ENCODE peak calls at places on chromosomes 7 and 10, in five cellular contexts. One of them, this sample, is unnamed.

GRCh38 chr7:120827719-120828118 is 30.2 kb downstream of the TSPAN12 start:
- ATAC-seq in HepG2: no peak
- ATAC-seq in right lobe of liver: peak; percentile 82
- ATAC-seq in upper lobe of left lung: no peak
- ATAC-seq in body of pancreas: no peak
- ATAC-seq in this sample: no peak

GRCh38 chr7:100166317-100166940 is 2.0 kb downstream of the GAL3ST4 start:
- ATAC-seq in HepG2: no peak
- ATAC-seq in right lobe of liver: no peak
- ATAC-seq in upper lobe of left lung: no peak
- ATAC-seq in body of pancreas: no peak
- ATAC-seq in this sample: no peak

GRCh38 chr7:101370836-101371235 is 8.2 kb downstream of the COL26A1 start:
- ATAC-seq in HepG2: no peak
- ATAC-seq in right lobe of liver: no peak
- ATAC-seq in upper lobe of left lung: no peak
- ATAC-seq in body of pancreas: no peak
- ATAC-seq in this sample: no peak

GRCh38 chr7:96221888-96222287 is 100.0 kb downstream of the SLC25A13 start:
- ATAC-seq in HepG2: no peak
- ATAC-seq in right lobe of liver: no peak
- ATAC-seq in upper lobe of left lung: no peak
- ATAC-seq in body of pancreas: no peak
- ATAC-seq in this sample: no peak

GRCh38 chr10:29920408-29921070 is 138.8 kb downstream of the JCAD start:
- ATAC-seq in HepG2: no peak
- ATAC-seq in right lobe of liver: peak; percentile 18
- ATAC-seq in upper lobe of left lung: no peak
- ATAC-seq in body of pancreas: no peak
- ATAC-seq in this sample: no peak

GRCh38 chr7:16599860-16600259 is 45.7 kb downstream of the ANKMY2 start:
- ATAC-seq in HepG2: no peak
- ATAC-seq in right lobe of liver: no peak
- ATAC-seq in upper lobe of left lung: no peak
- ATAC-seq in body of pancreas: no peak
- ATAC-seq in this sample: no peak

GRCh38 chr7:123705217-123705901 is 43.4 kb downstream of the WASL start:
- ATAC-seq in HepG2: no peak
- ATAC-seq in right lobe of liver: peak; percentile 24
- ATAC-seq in upper lobe of left lung: no peak
- ATAC-seq in body of pancreas: no peak
- ATAC-seq in this sample: no peak

GRCh38 chr7:1028775-1029636 is 15.3 kb upstream of the GPR146 start:
- ATAC-seq in HepG2: peak; percentile 88
- ATAC-seq in right lobe of liver: peak; percentile 82
- ATAC-seq in upper lobe of left lung: peak; percentile 91
- ATAC-seq in body of pancreas: peak; percentile 68
- ATAC-seq in this sample: peak; percentile 94

GRCh38 chr7:88218836-88219605 is 817 bp downstream of the SRI start:
- ATAC-seq in HepG2: no peak
- ATAC-seq in right lobe of liver: peak; percentile 1
- ATAC-seq in upper lobe of left lung: peak; percentile 79
- ATAC-seq in body of pancreas: peak; percentile 55
- ATAC-seq in this sample: peak; percentile 23

GRCh38 chr10:5564537-5565204 is 39.9 kb downstream of the CALML3 start:
- ATAC-seq in HepG2: peak; percentile 14
- ATAC-seq in right lobe of liver: peak; percentile 58
- ATAC-seq in upper lobe of left lung: no peak
- ATAC-seq in body of pancreas: no peak
- ATAC-seq in this sample: no peak

GRCh38 chr7:510061-510481 is 9.6 kb downstream of the PDGFA start:
- ATAC-seq in HepG2: no peak
- ATAC-seq in right lobe of liver: no peak
- ATAC-seq in upper lobe of left lung: no peak
- ATAC-seq in body of pancreas: no peak
- ATAC-seq in this sample: no peak

GRCh38 chr10:102604379-102604960 is 39.8 kb upstream of the TRIM8 start:
- ATAC-seq in HepG2: no peak
- ATAC-seq in right lobe of liver: no peak
- ATAC-seq in upper lobe of left lung: no peak
- ATAC-seq in body of pancreas: no peak
- ATAC-seq in this sample: peak; percentile 23

GRCh38 chr10:103542764-103543616 is 49.5 kb downstream of the NEURL1 start:
- ATAC-seq in HepG2: peak; percentile 46
- ATAC-seq in right lobe of liver: peak; percentile 20
- ATAC-seq in upper lobe of left lung: no peak
- ATAC-seq in body of pancreas: peak; percentile 24
- ATAC-seq in this sample: peak; percentile 50

GRCh38 chr10:101828734-101829551 is 10.7 kb upstream of the OGA start:
- ATAC-seq in HepG2: no peak
- ATAC-seq in right lobe of liver: no peak
- ATAC-seq in upper lobe of left lung: no peak
- ATAC-seq in body of pancreas: no peak
- ATAC-seq in this sample: no peak

GRCh38 chr7:81846398-81846797 is 76.6 kb upstream of the HGF start:
- ATAC-seq in HepG2: no peak
- ATAC-seq in right lobe of liver: peak; percentile 90
- ATAC-seq in upper lobe of left lung: peak; percentile 55
- ATAC-seq in body of pancreas: no peak
- ATAC-seq in this sample: peak; percentile 83

GRCh38 chr7:55370001-55370400 is 4.9 kb downstream of the LANCL2 start:
- ATAC-seq in HepG2: no peak
- ATAC-seq in right lobe of liver: no peak
- ATAC-seq in upper lobe of left lung: no peak
- ATAC-seq in body of pancreas: no peak
- ATAC-seq in this sample: no peak

GRCh38 chr10:3763852-3764625 is 21.0 kb downstream of the KLF6 start:
- ATAC-seq in HepG2: peak; percentile 30
- ATAC-seq in right lobe of liver: peak; percentile 68
- ATAC-seq in upper lobe of left lung: no peak
- ATAC-seq in body of pancreas: no peak
- ATAC-seq in this sample: no peak

GRCh38 chr10:104640339-104641149 is 546 bp upstream of the SORCS3 start:
- ATAC-seq in HepG2: peak; percentile 26
- ATAC-seq in right lobe of liver: peak; percentile 54
- ATAC-seq in upper lobe of left lung: no peak
- ATAC-seq in body of pancreas: no peak
- ATAC-seq in this sample: no peak

GRCh38 chr10:91689731-91690168 is 56.9 kb upstream of the PPP1R3C start:
- ATAC-seq in HepG2: no peak
- ATAC-seq in right lobe of liver: peak; percentile 57
- ATAC-seq in upper lobe of left lung: peak; percentile 51
- ATAC-seq in body of pancreas: no peak
- ATAC-seq in this sample: peak; percentile 71

GRCh38 chr7:137454169-137455166 is 110.9 kb upstream of the PTN start:
- ATAC-seq in HepG2: peak; percentile 76
- ATAC-seq in right lobe of liver: peak; percentile 78
- ATAC-seq in upper lobe of left lung: peak; percentile 22
- ATAC-seq in body of pancreas: peak; percentile 55
- ATAC-seq in this sample: peak; percentile 91

GRCh38 chr10:77190275-77190674 is 447.3 kb downstream of the KCNMA1 start:
- ATAC-seq in HepG2: no peak
- ATAC-seq in right lobe of liver: no peak
- ATAC-seq in upper lobe of left lung: no peak
- ATAC-seq in body of pancreas: no peak
- ATAC-seq in this sample: no peak

GRCh38 chr7:50837965-50838364 is 55.3 kb upstream of the GRB10 start:
- ATAC-seq in HepG2: peak; percentile 55
- ATAC-seq in right lobe of liver: no peak
- ATAC-seq in upper lobe of left lung: no peak
- ATAC-seq in body of pancreas: no peak
- ATAC-seq in this sample: no peak

GRCh38 chr10:94042001-94042813 is 48.5 kb downstream of the PLCE1 start:
- ATAC-seq in HepG2: no peak
- ATAC-seq in right lobe of liver: no peak
- ATAC-seq in upper lobe of left lung: no peak
- ATAC-seq in body of pancreas: no peak
- ATAC-seq in this sample: no peak

GRCh38 chr10:93751832-93752231 is 5.9 kb upstream of the LGI1 start:
- ATAC-seq in HepG2: peak; percentile 44
- ATAC-seq in right lobe of liver: peak; percentile 76
- ATAC-seq in upper lobe of left lung: no peak
- ATAC-seq in body of pancreas: no peak
- ATAC-seq in this sample: peak; percentile 53

GRCh38 chr7:42126475-42127231 is 110.4 kb downstream of the GLI3 start:
- ATAC-seq in HepG2: no peak
- ATAC-seq in right lobe of liver: no peak
- ATAC-seq in upper lobe of left lung: no peak
- ATAC-seq in body of pancreas: no peak
- ATAC-seq in this sample: no peak

GRCh38 chr7:151080091-151080521 is 503 bp downstream of the FASTK start:
- ATAC-seq in HepG2: peak; percentile 5
- ATAC-seq in right lobe of liver: peak; percentile 3
- ATAC-seq in upper lobe of left lung: peak; percentile 0
- ATAC-seq in body of pancreas: peak; percentile 19
- ATAC-seq in this sample: peak; percentile 1

GRCh38 chr7:102377-102711 is 90.0 kb upstream of the FAM20C start:
- ATAC-seq in HepG2: no peak
- ATAC-seq in right lobe of liver: no peak
- ATAC-seq in upper lobe of left lung: peak; percentile 34
- ATAC-seq in body of pancreas: no peak
- ATAC-seq in this sample: no peak

GRCh38 chr10:132785433-132786278 is at the start of gene NKX6-2:
- ATAC-seq in HepG2: no peak
- ATAC-seq in right lobe of liver: no peak
- ATAC-seq in upper lobe of left lung: no peak
- ATAC-seq in body of pancreas: no peak
- ATAC-seq in this sample: no peak

GRCh38 chr7:132779164-132779563 is 202.9 kb upstream of the PLXNA4 start:
- ATAC-seq in HepG2: no peak
- ATAC-seq in right lobe of liver: no peak
- ATAC-seq in upper lobe of left lung: no peak
- ATAC-seq in body of pancreas: no peak
- ATAC-seq in this sample: no peak

GRCh38 chr7:132780822-132781221 is 204.6 kb upstream of the PLXNA4 start:
- ATAC-seq in HepG2: no peak
- ATAC-seq in right lobe of liver: no peak
- ATAC-seq in upper lobe of left lung: no peak
- ATAC-seq in body of pancreas: no peak
- ATAC-seq in this sample: no peak

GRCh38 chr7:132777419-132777818 is 201.1 kb upstream of the PLXNA4 start:
- ATAC-seq in HepG2: no peak
- ATAC-seq in right lobe of liver: no peak
- ATAC-seq in upper lobe of left lung: no peak
- ATAC-seq in body of pancreas: no peak
- ATAC-seq in this sample: no peak

GRCh38 chr7:132777956-132778355 is 201.7 kb upstream of the PLXNA4 start:
- ATAC-seq in HepG2: no peak
- ATAC-seq in right lobe of liver: no peak
- ATAC-seq in upper lobe of left lung: no peak
- ATAC-seq in body of pancreas: no peak
- ATAC-seq in this sample: no peak

GRCh38 chr7:132778761-132779160 is 202.5 kb upstream of the PLXNA4 start:
- ATAC-seq in HepG2: no peak
- ATAC-seq in right lobe of liver: no peak
- ATAC-seq in upper lobe of left lung: no peak
- ATAC-seq in body of pancreas: no peak
- ATAC-seq in this sample: no peak
- TF ChIP-seq CTCF in HepG2: no peak
- TF ChIP-seq CTCF in right lobe of liver: no peak
- TF ChIP-seq CTCF in upper lobe of left lung: no peak
- TF ChIP-seq CTCF in body of pancreas: no peak
- TF ChIP-seq CTCF in this sample: no peak

GRCh38 chr10:60856405-60856804 is 78.1 kb downstream of the CDK1 start:
- ATAC-seq in HepG2: no peak
- ATAC-seq in right lobe of liver: no peak
- ATAC-seq in upper lobe of left lung: no peak
- ATAC-seq in body of pancreas: no peak
- ATAC-seq in this sample: no peak

GRCh38 chr10:60849762-60850161 is 71.5 kb downstream of the CDK1 start:
- ATAC-seq in HepG2: peak; percentile 43
- ATAC-seq in right lobe of liver: peak; percentile 56
- ATAC-seq in upper lobe of left lung: no peak
- ATAC-seq in body of pancreas: no peak
- ATAC-seq in this sample: no peak

GRCh38 chr10:60849217-60849616 is 70.9 kb downstream of the CDK1 start:
- ATAC-seq in HepG2: no peak
- ATAC-seq in right lobe of liver: no peak
- ATAC-seq in upper lobe of left lung: no peak
- ATAC-seq in body of pancreas: no peak
- ATAC-seq in this sample: no peak

GRCh38 chr10:60853107-60853506 is 74.8 kb downstream of the CDK1 start:
- ATAC-seq in HepG2: no peak
- ATAC-seq in right lobe of liver: no peak
- ATAC-seq in upper lobe of left lung: no peak
- ATAC-seq in body of pancreas: no peak
- ATAC-seq in this sample: no peak

DNA sequence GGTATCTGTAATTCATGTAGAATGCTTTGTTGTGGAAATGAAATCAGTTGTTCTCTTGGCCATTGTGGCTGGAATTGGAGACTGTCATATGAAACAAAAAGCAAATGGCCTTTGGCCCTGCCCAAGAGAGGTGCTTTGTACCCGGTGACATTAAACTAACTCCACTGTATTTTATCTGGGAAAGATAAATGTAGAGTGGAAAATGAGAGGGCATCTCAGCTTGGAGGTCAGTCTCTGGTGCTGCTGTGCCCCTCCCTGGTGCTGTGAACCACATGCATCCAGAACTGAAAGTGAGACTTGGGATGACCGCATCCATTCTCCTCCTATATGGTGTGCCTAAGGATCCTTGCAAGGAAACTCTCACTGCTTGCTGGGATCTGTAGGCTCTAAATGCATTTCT is 75.4 kb downstream of the CDK1 start:
- ATAC-seq in HepG2: no peak
- ATAC-seq in right lobe of liver: no peak
- ATAC-seq in upper lobe of left lung: no peak
- ATAC-seq in body of pancreas: no peak
- ATAC-seq in this sample: no peak
- TF ChIP-seq POLR2A in HepG2: no peak
- TF ChIP-seq POLR2A in right lobe of liver: no peak
- TF ChIP-seq POLR2A in upper lobe of left lung: no peak
- TF ChIP-seq POLR2A in body of pancreas: no peak
- TF ChIP-seq POLR2A in this sample: no peak

GRCh38 chr10:69742928-69743602 is 58.6 kb upstream of the COL13A1 start:
- ATAC-seq in HepG2: peak; percentile 73
- ATAC-seq in right lobe of liver: peak; percentile 56
- ATAC-seq in upper lobe of left lung: no peak
- ATAC-seq in body of pancreas: peak; percentile 9
- ATAC-seq in this sample: no peak
- H3K4me1 ChIP-seq in HepG2: no peaks in the 10 kb centered on the region
- H3K4me1 ChIP-seq in right lobe of liver: no peaks in the 10 kb centered on the region
- H3K4me1 ChIP-seq in upper lobe of left lung: no peaks in the 10 kb centered on the region
- H3K4me1 ChIP-seq in body of pancreas: no peaks in the 10 kb centered on the region
- H3K4me1 ChIP-seq in this sample: no peaks in the 10 kb centered on the region

GRCh38 chr10:32646535-32646934 is 200.6 kb downstream of the CCDC7 start:
- ATAC-seq in HepG2: peak; percentile 41
- ATAC-seq in right lobe of liver: no peak
- ATAC-seq in upper lobe of left lung: no peak
- ATAC-seq in body of pancreas: no peak
- ATAC-seq in this sample: no peak

DNA sequence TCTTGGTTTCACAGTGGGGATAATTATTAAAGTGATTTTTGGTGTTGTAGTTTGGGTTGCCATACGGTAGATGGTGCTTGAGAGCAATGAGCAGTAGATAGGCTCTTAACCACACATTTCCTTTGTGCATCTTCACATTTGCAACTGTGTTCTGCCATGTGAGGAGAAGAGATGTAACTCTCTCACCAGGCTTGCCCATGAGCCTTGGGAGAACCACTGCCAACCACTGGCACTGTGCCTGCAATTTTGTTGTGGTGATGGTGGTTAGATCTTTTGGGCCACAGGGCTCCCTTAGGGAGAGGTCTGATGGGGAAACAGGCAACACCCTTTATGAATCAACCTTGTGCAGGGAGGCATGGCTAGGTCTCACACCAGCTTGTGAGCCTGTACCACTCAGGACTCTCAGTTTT is 204.3 kb downstream of the CCDC7 start:
- ATAC-seq in HepG2: no peak
- ATAC-seq in right lobe of liver: no peak
- ATAC-seq in upper lobe of left lung: no peak
- ATAC-seq in body of pancreas: no peak
- ATAC-seq in this sample: no peak
- TF ChIP-seq CTCF in HepG2: peak; percentile 25
- TF ChIP-seq CTCF in right lobe of liver: no peak
- TF ChIP-seq CTCF in upper lobe of left lung: no peak
- TF ChIP-seq CTCF in body of pancreas: no peak
- TF ChIP-seq CTCF in this sample: no peak

This sample was measured in gastroesophageal sphincter.